ENCODE peak calls at places on chromosomes 13 and 19, in four cellular contexts. K is A673, R is uterus, Z is foreskin fibroblast. L is an unnamed sample.

GRCh38 chr19:11204076-11204602 is 6.8 kb upstream of the KANK2 start:
- DNase-seq in Z (no peak), R (no peak), K (no peak), L (no peak)

GRCh38 chr19:40141546-40141945 is 49.7 kb upstream of the MAP3K10 start:
- DNase-seq in Z (no peak), R (no peak), K (no peak), L (no peak)

GRCh38 chr19:35787227-35787799 is 11.9 kb downstream of the ARHGAP33 start:
- DNase-seq in Z (no peak), R (no peak), K (no peak), L (no peak)

GRCh38 chr13:20713751-20714150 is 10.3 kb downstream of the IL17D start:
- DNase-seq in Z (peak), K (peak), R (no peak), L (peak)

GRCh38 chr19:30091856-30092255 is 149.8 kb downstream of the URI1 start:
- DNase-seq in Z (no peak), R (no peak), K (no peak), L (no peak)

GRCh38 chr13:97328222-97328790 is 105.7 kb upstream of the RAP2A start:
- DNase-seq in K (no peak), Z (peak), R (no peak), L (peak)

GRCh38 chr13:113073942-113074341 is 31.6 kb upstream of the F7 start:
- DNase-seq in R (no peak), Z (no peak), K (no peak), L (no peak)

GRCh38 chr13:108176685-108177274 is 38.6 kb downstream of the LIG4 start:
- DNase-seq in R (no peak), Z (no peak), K (peak), L (no peak)

GRCh38 chr13:24270639-24271131 is 38.7 kb upstream of the C1QTNF9 start:
- DNase-seq in Z (peak), R (peak), K (peak), L (peak)

GRCh38 chr13:76969488-76970365 is 21.4 kb downstream of the ACOD1 start:
- DNase-seq in R (no peak), Z (no peak), K (no peak), L (no peak)

GRCh38 chr13:88602786-88603777 is 931.9 kb downstream of the SLITRK5 start:
- DNase-seq in K (no peak), Z (no peak), R (no peak), L (no peak)

GRCh38 chr13:112171570-112171965 is 104.6 kb downstream of the SOX1 start:
- DNase-seq in K (no peak), R (no peak), Z (no peak), L (no peak)

GRCh38 chr19:9857920-9858746 is 23.0 kb downstream of the PIN1 start:
- DNase-seq in R (no peak), K (no peak), Z (no peak), L (no peak)

GRCh38 chr13:73880365-73880764 is 253.8 kb downstream of the KLF12 start:
- DNase-seq in Z (no peak), R (no peak), K (no peak), L (peak)

GRCh38 chr19:52533901-52534300 is 6.4 kb downstream of the ZNF808 start:
- DNase-seq in R (no peak), K (no peak), Z (no peak), L (no peak)

GRCh38 chr13:78160793-78161192 is 242.2 kb upstream of the EDNRB start:
- DNase-seq in R (no peak), Z (peak), K (no peak), L (peak)

GRCh38 chr19:34943861-34944573 is 17.3 kb downstream of the ZNF30 start:
- DNase-seq in K (no peak), Z (no peak), R (no peak), L (no peak)

GRCh38 chr19:56751078-56751489 is 79.5 kb upstream of the ZNF835 start:
- DNase-seq in R (peak), Z (no peak), K (peak), L (no peak)

GRCh38 chr19:37829526-37829925 is 50.1 kb upstream of the ZNF573 start:
- DNase-seq in Z (no peak), K (no peak), R (no peak), L (no peak)

GRCh38 chr19:52221831-52222375 is 32.1 kb downstream of the PPP2R1A start:
- DNase-seq in R (no peak), Z (peak), K (no peak), L (no peak)

GRCh38 chr19:4981681-4981958 is 12.7 kb downstream of the KDM4B start:
- DNase-seq in Z (no peak), R (no peak), K (no peak), L (no peak)

GRCh38 chr19:51462276-51462675 is 4.0 kb upstream of the SIGLEC8 start:
- DNase-seq in R (no peak), K (no peak), Z (no peak), L (no peak)

GRCh38 chr13:107373551-107373950 is 805.6 kb upstream of the ARGLU1 start:
- DNase-seq in Z (no peak), K (peak), R (no peak), L (peak)

DNA sequence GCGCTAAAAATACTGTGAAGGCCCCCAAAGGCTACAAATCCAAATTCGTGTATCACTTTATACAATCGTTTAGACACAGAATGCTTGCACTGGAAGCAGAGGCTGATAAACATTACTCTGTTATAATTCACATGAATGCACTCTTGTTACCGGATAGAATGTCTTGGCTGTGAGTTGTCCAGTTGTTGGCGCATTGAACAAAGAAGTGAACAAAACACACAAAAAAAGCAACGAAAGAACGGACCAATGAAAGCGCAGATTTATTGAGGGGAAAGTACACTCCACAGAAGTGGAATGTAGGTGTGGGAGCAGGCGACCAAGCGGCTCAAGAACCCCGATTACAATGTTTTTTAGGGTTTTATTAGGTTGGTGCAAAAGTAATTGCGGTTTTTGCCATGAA is 529 bp upstream of the ZNF418 start:
- DNase-seq in K (no peak), R (no peak), Z (no peak), L (no peak)
- H3K4me3 ChIP-seq in K (no peak), R (no peak), Z (no peak), L (no peak)

DNA sequence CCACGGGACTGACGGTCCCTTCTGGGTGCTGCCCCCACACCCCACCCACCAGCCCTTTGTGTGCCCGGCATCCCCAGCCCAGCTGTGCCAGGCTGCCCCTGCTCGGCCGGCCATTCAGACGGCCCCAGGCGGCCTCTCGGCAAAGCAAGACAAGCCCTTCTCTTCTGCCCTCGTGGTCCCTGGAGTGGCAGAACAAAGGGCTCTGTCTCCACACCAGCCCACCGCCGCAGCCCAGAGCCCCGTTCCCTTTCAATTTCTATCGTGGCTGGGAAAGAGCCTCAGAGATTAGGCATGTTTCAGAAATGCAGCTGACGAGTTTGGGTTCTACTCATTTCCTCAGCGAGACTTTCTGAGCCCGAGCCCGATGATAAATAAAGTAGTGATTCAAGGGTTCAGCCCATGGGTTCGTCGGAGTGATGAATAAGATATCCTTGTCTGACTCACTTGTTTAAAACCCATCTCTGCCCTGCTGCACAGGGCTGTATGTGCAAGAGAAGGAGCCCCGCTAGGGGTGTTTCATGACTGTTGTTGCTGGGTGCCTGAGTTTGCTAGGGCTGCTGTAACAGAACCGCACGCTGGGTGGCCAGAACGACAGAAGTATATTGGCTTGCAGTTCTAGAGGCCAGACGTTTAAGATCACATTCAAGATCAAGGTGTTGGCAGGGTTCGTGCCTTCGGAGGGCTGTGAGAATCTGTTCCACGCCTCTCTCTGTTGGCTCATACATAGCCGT is 4.3 kb downstream of the MYO9B start:
- DNase-seq in K (peak), Z (peak), R (peak), L (peak)
- TF ChIP-seq CTCF in K (no peak), Z (peak), R (peak), L (peak)

DNA sequence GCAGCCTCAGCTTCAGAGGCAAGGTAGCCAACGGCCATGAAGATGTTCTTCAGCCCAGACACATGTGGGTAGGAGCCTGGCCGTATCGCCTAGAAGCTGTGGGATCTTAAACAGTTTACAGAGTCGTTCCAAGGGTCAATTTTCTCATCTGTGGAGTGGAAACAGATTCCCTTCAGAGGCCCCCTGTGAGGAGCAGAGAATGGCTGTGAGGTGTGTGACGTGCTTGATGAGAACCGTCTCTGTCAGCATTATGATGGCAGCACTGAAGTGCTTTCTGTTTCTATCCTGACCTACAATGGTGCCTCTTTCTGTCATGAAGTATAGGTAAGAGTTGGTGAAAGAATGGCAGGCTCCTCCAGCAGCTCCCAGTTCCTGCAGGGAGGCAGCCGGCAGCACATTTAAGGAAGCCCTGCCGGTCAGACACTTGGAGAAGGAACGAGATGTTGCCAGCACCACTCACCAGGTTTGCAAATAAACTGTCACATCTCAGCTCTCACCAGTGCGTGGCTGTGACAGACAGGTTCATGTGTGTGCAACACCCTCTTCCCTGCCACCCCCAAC is 277.3 kb downstream of the FOXO1 start:
- DNase-seq in K (no peak), Z (no peak), R (no peak), L (peak)
- H3K4me3 ChIP-seq in K (no peak), Z (no peak), R (no peak), L (no peak)

DNA sequence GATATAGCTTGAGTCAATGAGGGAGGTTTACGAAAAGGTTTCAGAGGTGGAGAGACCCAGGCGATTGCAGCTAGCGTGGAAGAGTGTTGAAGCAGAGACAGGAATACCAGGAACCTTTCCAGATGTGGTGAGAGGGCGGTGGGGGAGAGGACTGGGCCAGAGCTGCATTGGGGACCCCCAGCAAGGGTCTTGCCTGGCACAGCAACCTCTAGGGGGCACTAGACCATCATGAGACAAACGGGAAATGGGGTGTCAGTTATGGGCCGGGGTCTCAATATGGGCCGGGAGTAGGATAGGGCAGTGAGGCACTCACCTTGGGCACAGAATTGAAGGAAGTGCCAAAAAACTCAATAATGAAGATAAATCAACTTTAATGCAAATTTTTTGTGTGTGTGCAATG is 2.1 kb upstream of the LRP3 start:
- DNase-seq in R (no peak), K (peak), Z (no peak), L (no peak)
- TF ChIP-seq CTCF in R (no peak), K (peak), Z (peak), L (peak)

GRCh38 chr19:54138777-54139256 is 1.3 kb downstream of the CNOT3 start:
- DNase-seq in K (no peak), Z (no peak), R (no peak), L (no peak)

GRCh38 chr19:54141356-54141755 is 3.8 kb downstream of the CNOT3 start:
- DNase-seq in Z (peak), K (no peak), R (no peak), L (no peak)

GRCh38 chr19:54145541-54146158 is 8.1 kb downstream of the CNOT3 start:
- DNase-seq in R (no peak), K (no peak), Z (no peak), L (no peak)

GRCh38 chr19:54137913-54138776 is 583 bp downstream of the CNOT3 start:
- DNase-seq in Z (no peak), K (no peak), R (peak), L (no peak)

DNA sequence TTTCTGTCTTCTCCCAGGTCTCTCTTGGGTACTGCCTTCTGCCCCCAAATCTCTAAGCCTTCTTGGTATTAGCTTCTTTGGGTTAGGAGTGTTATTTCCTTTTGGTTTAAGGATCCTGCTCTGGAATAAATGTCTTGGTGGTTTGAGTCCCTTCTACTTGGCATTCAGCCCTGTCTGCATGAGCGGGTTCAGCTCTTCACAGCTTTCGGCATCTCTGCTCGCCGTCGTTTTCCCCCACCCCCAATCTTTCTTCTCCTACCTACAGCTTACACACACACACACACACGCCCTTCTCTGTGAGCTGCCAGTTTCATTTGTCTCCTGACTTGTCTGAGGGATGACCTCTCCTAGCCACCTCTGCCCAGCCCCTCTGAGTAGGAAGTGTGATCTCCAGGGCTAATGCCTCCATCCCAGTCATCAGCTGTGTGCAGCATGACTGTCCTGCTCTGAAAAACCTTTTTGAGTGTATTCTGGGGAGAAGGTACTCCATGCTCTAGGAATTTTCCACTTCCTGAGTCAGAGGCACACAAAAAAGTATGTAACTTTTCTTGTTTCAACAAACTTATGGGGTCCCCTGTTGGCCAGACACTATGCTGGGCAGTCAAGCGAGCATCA is 4.7 kb downstream of the CNOT3 start:
- DNase-seq in Z (no peak), R (no peak), K (no peak), L (no peak)
- H3K4me3 ChIP-seq in Z (no peak), R (no peak), K (no peak), L (no peak)

DNA sequence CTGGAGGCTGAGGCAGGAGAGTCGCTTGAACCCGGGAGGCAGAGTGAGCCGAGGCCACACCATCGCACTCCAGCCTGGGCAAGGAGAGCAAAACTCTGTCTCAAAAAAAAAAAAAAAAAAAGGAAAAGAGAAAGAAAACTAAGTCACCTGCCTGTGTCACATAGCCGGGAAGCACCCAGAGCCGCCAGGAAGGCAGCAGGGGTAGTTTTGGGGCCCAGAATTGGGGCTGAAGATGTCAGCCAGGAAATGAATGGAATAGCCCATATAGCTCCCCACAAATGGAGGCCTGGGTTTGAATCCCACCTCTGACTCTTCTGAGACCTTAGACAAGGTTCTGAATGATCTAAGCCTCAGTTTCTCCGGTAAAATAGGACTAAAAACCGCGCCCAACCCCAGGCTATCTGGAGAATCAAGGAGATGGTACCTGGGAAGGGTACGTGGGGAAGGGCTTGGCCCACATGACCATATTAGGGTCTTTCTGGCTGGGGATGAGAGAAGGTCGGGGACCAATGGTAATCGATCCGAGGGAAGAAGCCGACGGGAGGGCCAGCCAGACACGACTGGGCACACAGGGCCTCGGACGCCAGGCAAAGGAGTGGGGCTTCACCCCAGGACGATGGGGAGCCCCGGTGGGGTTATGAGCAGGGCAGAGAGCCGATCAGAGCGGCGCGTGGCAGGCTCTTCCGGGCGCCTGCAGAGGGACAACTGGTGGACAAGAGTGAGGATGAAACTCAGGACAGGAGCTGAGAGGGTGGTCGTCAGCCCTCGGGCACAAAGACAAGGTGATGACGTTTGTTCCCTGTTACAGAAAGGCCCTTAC is 14.4 kb downstream of the CCDC124 start:
- DNase-seq in R (no peak), Z (no peak), K (no peak), L (no peak)
- TF ChIP-seq CTCF in R (no peak), Z (no peak), K (no peak), L (no peak)

GRCh38 chr13:45305079-45305478 is 35.9 kb downstream of the TPT1 start:
- DNase-seq in Z (no peak), K (no peak), R (no peak), L (no peak)
- H3K4me3 ChIP-seq in Z (no peak), K (no peak), R (no peak), L (no peak)

L was measured in astrocyte of the spinal cord.